ENCODE peak calls at places on chromosomes 12 and 14, in nine cellular contexts. D is activated effector memory CD4-positive, alpha-beta T cell treated with anti-CD3 and anti-CD28 coated beads, Interleukin-2, amount 50 U/mL, for 16 hours; Q is iPS DF 6.9; O is effector CD8-positive, alpha-beta T cell; G is stimulated activated CD8-positive, alpha-beta memory T cell treated with anti-CD3 and anti-CD28 coated beads, Interleukin-4, amount 100 ng/mL, for 1 hour; Z is activated T-cell treated with anti-CD3 and anti-CD28 coated beads for 1 hour; I is GM18507; W is SK-N-SH; U is T-helper 22 cell. Y is an unnamed sample.

GRCh38 chr12:129073157-129073915 is 220.1 kb downstream of the GLT1D1 start:
- DNase-seq in U (no peak), W (no peak), O (no peak), D (no peak), I (no peak), Q (no peak), Z (no peak), G (no peak), Y (no peak)

GRCh38 chr12:29782285-29782820 is 1.4 kb downstream of the TMTC1 start:
- DNase-seq in G (no peak), I (no peak), Q (no peak), Z (no peak), O (no peak), W (no peak), U (no peak), D (no peak), Y (no peak)

GRCh38 chr12:32650508-32650907 is 28.6 kb upstream of the DNM1L start:
- DNase-seq in D (no peak), Q (no peak), G (no peak), I (no peak), Z (no peak), U (no peak), O (no peak), W (no peak), Y (no peak)

GRCh38 chr12:127284870-127285431 is 982.0 kb upstream of the TMEM132C start:
- DNase-seq in W (no peak), Z (no peak), Q (no peak), G (no peak), I (no peak), D (peak; percentile 4), U (no peak), O (no peak), Y (no peak)

GRCh38 chr12:1826867-1827705 is 6.7 kb downstream of the LRTM2 start:
- DNase-seq in U (no peak), D (no peak), Q (no peak), Z (no peak), G (no peak), O (no peak), W (no peak), I (no peak), Y (no peak)

GRCh38 chr12:92107621-92108131 is 38.0 kb downstream of the BTG1 start:
- DNase-seq in Q (no peak), O (no peak), D (no peak), W (peak; percentile 55), U (no peak), I (no peak), G (no peak), Z (no peak), Y (no peak)

GRCh38 chr12:82708507-82708906 is 21.8 kb downstream of the TMTC2 start:
- DNase-seq in G (no peak), Q (no peak), U (no peak), O (no peak), W (peak; percentile 37), I (no peak), D (no peak), Z (no peak), Y (no peak)

GRCh38 chr12:104895405-104895804 is 62.7 kb downstream of the SLC41A2 start:
- DNase-seq in I (no peak), U (no peak), W (no peak), G (no peak), O (no peak), Z (no peak), D (no peak), Q (no peak), Y (no peak)

GRCh38 chr12:112347521-112347920 is 34.7 kb downstream of the HECTD4 start:
- DNase-seq in Q (no peak), W (no peak), U (no peak), G (no peak), D (no peak), I (peak; percentile 2), Z (no peak), O (no peak), Y (no peak)

GRCh38 chr14:72495668-72496067 is 398.2 kb downstream of the DPF3 start:
- DNase-seq in G (no peak), O (no peak), W (no peak), Z (no peak), U (no peak), D (no peak), I (no peak), Q (no peak), Y (no peak)

GRCh38 chr14:63705561-63706070 is 22.2 kb downstream of the SGPP1 start:
- DNase-seq in O (no peak), I (no peak), Z (no peak), D (no peak), U (no peak), G (no peak), W (no peak), Q (no peak), Y (no peak)

GRCh38 chr12:49518914-49519573 is 19.8 kb upstream of the KCNH3 start:
- DNase-seq in G (no peak), W (no peak), O (no peak), U (no peak), Q (no peak), Z (no peak), I (no peak), D (no peak), Y (no peak)

GRCh38 chr12:49068879-49069506 is 786 bp downstream of the RHEBL1 start:
- DNase-seq in W (no peak), Q (no peak), O (no peak), Z (no peak), D (no peak), G (no peak), I (no peak), U (no peak), Y (no peak)

GRCh38 chr12:14774074-14774943 is 29.0 kb downstream of the WBP11 start:
- DNase-seq in Z (peak; percentile 76), U (peak; percentile 84), D (peak; percentile 95), I (peak; percentile 81), W (peak; percentile 87), Q (peak; percentile 92), G (peak; percentile 60), O (peak; percentile 81), Y (peak; percentile 82)

GRCh38 chr12:27627123-27627835 is 69.0 kb upstream of the REP15 start:
- DNase-seq in O (no peak), U (no peak), G (no peak), Z (no peak), I (no peak), W (no peak), Q (no peak), D (no peak), Y (no peak)

GRCh38 chr12:104669851-104670337 is 213.1 kb downstream of the CHST11 start:
- DNase-seq in Q (no peak), Z (no peak), U (peak; percentile 18), O (no peak), D (no peak), I (no peak), G (no peak), W (no peak), Y (no peak)

GRCh38 chr14:40870252-40870651 is 736.4 kb upstream of the LRFN5 start:
- DNase-seq in Q (no peak), D (no peak), Z (no peak), O (no peak), G (no peak), I (no peak), W (no peak), U (no peak), Y (no peak)

GRCh38 chr12:126668538-126668937 is 1598.4 kb upstream of the TMEM132C start:
- DNase-seq in O (no peak), W (no peak), I (no peak), U (no peak), D (no peak), Z (no peak), G (no peak), Q (no peak), Y (no peak)

GRCh38 chr14:29927596-29928341 is at the start of gene PRKD1:
- DNase-seq in D (no peak), W (peak; percentile 83), Q (no peak), O (no peak), Z (no peak), I (peak; percentile 36), G (no peak), U (no peak), Y (no peak)

GRCh38 chr12:109510196-109510595 is 32.8 kb downstream of the UBE3B start:
- DNase-seq in U (no peak), W (no peak), Q (no peak), G (no peak), Z (no peak), D (no peak), O (no peak), I (no peak), Y (no peak)

GRCh38 chr12:7638064-7638763 is 27.5 kb downstream of the APOBEC1 start:
- DNase-seq in G (no peak), O (no peak), U (no peak), D (no peak), I (no peak), W (peak; percentile 14), Q (peak; percentile 66), Z (no peak), Y (no peak)

GRCh38 chr14:35534130-35534883 is at the start of gene INSM2:
- DNase-seq in G (no peak), Z (no peak), D (peak; percentile 63), I (no peak), W (no peak), O (no peak), Q (no peak), U (no peak), Y (no peak)

GRCh38 chr12:53751336-53752191 is at the start of gene CISTR:
- DNase-seq in W (peak; percentile 66), Z (no peak), I (no peak), O (no peak), D (peak; percentile 73), G (no peak), Q (no peak), U (no peak), Y (peak; percentile 19)

GRCh38 chr14:45252356-45253069 is 489 bp downstream of the MIS18BP1 start:
- DNase-seq in W (peak; percentile 6), G (no peak), D (no peak), U (no peak), Q (no peak), I (no peak), Z (no peak), O (no peak), Y (no peak)

Y was measured in T-helper 17 cell.